ENCODE peak calls at places on chromosomes 13 and 19, in ten cellular contexts. V is tibial nerve; N is esophagus squamous epithelium; B is fibroblast of mammary gland; Q is mesendoderm; M is right cardiac atrium; A is CD8-positive, alpha-beta T cell; U is CD8-positive, alpha-beta memory T cell; E is PC-3; Y is GM23338. F is an unnamed sample.

GRCh38 chr19:21850636-21851255 is 14.8 kb upstream of the ZNF43 start:
- DNase-seq in Q (peak), U (no peak), E (no peak), B (peak), V (no peak), M (no peak), A (no peak), Y (no peak), N (no peak), F (no peak)

GRCh38 chr19:8403098-8403819 is 9.8 kb upstream of the MARCHF2 start:
- DNase-seq in B (no peak), Y (no peak), V (no peak), Q (no peak), U (no peak), N (no peak), A (no peak), M (no peak), E (no peak), F (peak)

GRCh38 chr19:49514151-49514550 is 1.7 kb downstream of the FCGRT start:
- DNase-seq in Q (no peak), A (no peak), N (no peak), E (no peak), Y (no peak), M (no peak), B (no peak), V (no peak), U (no peak), F (peak)

GRCh38 chr19:3335431-3336350 is 30.7 kb upstream of the NFIC start:
- DNase-seq in A (no peak), B (peak), V (no peak), N (no peak), Q (no peak), U (no peak), Y (no peak), M (peak), E (peak), F (no peak)

GRCh38 chr19:19443902-19444693 is 38.6 kb downstream of the GATAD2A start:
- DNase-seq in V (no peak), Q (no peak), Y (no peak), N (no peak), B (no peak), U (no peak), A (no peak), M (no peak), E (no peak), F (no peak)

GRCh38 chr13:97982286-97982685 is 28.8 kb downstream of the IPO5 start:
- DNase-seq in Y (no peak), A (no peak), V (no peak), B (no peak), U (no peak), N (no peak), Q (no peak), M (no peak), E (no peak), F (no peak)

GRCh38 chr13:113539176-113539575 is 45.4 kb upstream of the TFDP1 start:
- DNase-seq in N (no peak), V (no peak), Y (no peak), Q (no peak), A (no peak), U (no peak), B (no peak), E (no peak), M (no peak), F (peak)

GRCh38 chr13:32432856-32433255 is 4.9 kb upstream of the N4BP2L1 start:
- DNase-seq in N (no peak), B (no peak), U (no peak), V (no peak), Y (no peak), Q (no peak), A (no peak), E (no peak), M (no peak), F (no peak)

GRCh38 chr19:32197896-32198882 is 147.2 kb upstream of the ZNF507 start:
- DNase-seq in U (no peak), N (no peak), A (no peak), Y (no peak), Q (no peak), M (no peak), V (no peak), B (no peak), E (no peak), F (no peak)

GRCh38 chr13:20673711-20674110 is 29.8 kb upstream of the IL17D start:
- DNase-seq in U (no peak), Y (no peak), M (no peak), A (no peak), E (no peak), Q (no peak), N (no peak), B (no peak), V (no peak), F (no peak)

GRCh38 chr19:13024126-13024957 is 29.1 kb downstream of the NFIX start:
- DNase-seq in Q (peak), E (peak), U (no peak), Y (no peak), N (no peak), V (no peak), B (no peak), M (no peak), A (no peak), F (peak)

GRCh38 chr13:42735011-42735410 is 46.4 kb upstream of the FAM216B start:
- DNase-seq in Q (no peak), B (no peak), U (no peak), V (no peak), Y (no peak), N (no peak), A (no peak), M (no peak), E (no peak), F (no peak)

GRCh38 chr19:48715681-48716171 is 3.8 kb downstream of the MAMSTR start:
- DNase-seq in U (no peak), N (no peak), V (no peak), Y (peak), E (no peak), Q (no peak), M (peak), B (peak), A (no peak), F (peak)

GRCh38 chr13:97122381-97122996 is 99.6 kb upstream of the MBNL2 start:
- DNase-seq in E (peak), M (no peak), V (no peak), B (peak), U (no peak), Y (no peak), A (no peak), N (no peak), Q (no peak), F (no peak)

GRCh38 chr19:38031423-38031770 is 124.4 kb downstream of the SIPA1L3 start:
- DNase-seq in B (peak), Q (no peak), U (no peak), M (no peak), Y (no peak), E (peak), N (no peak), V (no peak), A (no peak), F (no peak)

GRCh38 chr13:67229438-67230242 is 496 bp downstream of the PCDH9 start:
- DNase-seq in B (no peak), Y (peak), M (no peak), N (no peak), U (no peak), E (peak), A (no peak), Q (peak), V (no peak), F (peak)

GRCh38 chr19:46006411-46006810 is 11.1 kb downstream of the CCDC61 start:
- DNase-seq in N (no peak), Q (no peak), A (no peak), B (no peak), U (no peak), V (no peak), E (no peak), M (no peak), Y (no peak), F (no peak)

GRCh38 chr13:60398438-60398891 is 1.4 kb downstream of the TDRD3 start:
- DNase-seq in E (no peak), Y (no peak), A (no peak), M (no peak), Q (no peak), B (no peak), U (no peak), N (no peak), V (no peak), F (no peak)

GRCh38 chr13:52156724-52157251 is 2.6 kb downstream of the NEK3 start:
- DNase-seq in Q (no peak), U (no peak), V (no peak), B (no peak), N (no peak), A (no peak), M (no peak), E (no peak), Y (peak), F (no peak)

GRCh38 chr13:105436946-105437345 is 1098.5 kb downstream of the EFNB2 start:
- DNase-seq in V (no peak), Q (peak), B (no peak), A (no peak), Y (no peak), N (no peak), E (no peak), U (no peak), M (no peak), F (no peak)

GRCh38 chr13:31200636-31200970 is 828 bp downstream of the B3GLCT start:
- DNase-seq in U (no peak), B (no peak), M (peak), N (no peak), Q (peak), Y (peak), V (no peak), E (peak), A (peak), F (no peak)

GRCh38 chr13:27117158-27117557 is 54.5 kb downstream of the USP12 start:
- DNase-seq in B (no peak), Q (no peak), N (no peak), M (no peak), U (no peak), V (no peak), A (no peak), Y (no peak), E (no peak), F (no peak)

GRCh38 chr19:51158474-51159129 is 16.5 kb downstream of the SIGLEC7 start:
- DNase-seq in B (peak), M (peak), U (peak), V (no peak), Q (peak), N (no peak), Y (peak), E (peak), A (peak), F (peak)

GRCh38 chr19:35558400-35559280 is 4.8 kb downstream of the ATP4A start:
- DNase-seq in Y (no peak), V (no peak), N (no peak), M (no peak), E (no peak), Q (no peak), A (no peak), U (no peak), B (no peak), F (no peak)

GRCh38 chr13:101706651-101707050 is 254.2 kb downstream of the ITGBL1 start:
- DNase-seq in Q (peak), Y (no peak), N (no peak), E (peak), M (peak), U (no peak), A (no peak), V (no peak), B (peak), F (no peak)

GRCh38 chr13:30679483-30680330 is 55.6 kb upstream of the ALOX5AP start:
- DNase-seq in U (peak), A (peak), N (no peak), M (no peak), B (peak), Y (peak), Q (peak), E (peak), V (no peak), F (peak)

GRCh38 chr13:52846567-52847321 is 1.7 kb downstream of the PCDH8 start:
- DNase-seq in Q (peak), N (no peak), V (peak), A (no peak), E (no peak), M (peak), Y (peak), U (no peak), B (peak), F (peak)

GRCh38 chr19:30689474-30689873 is 317.3 kb downstream of the ZNF536 start:
- DNase-seq in B (no peak), U (no peak), M (no peak), V (no peak), Y (peak), A (no peak), Q (peak), E (no peak), N (no peak), F (peak)

GRCh38 chr13:46179576-46180368 is 2.2 kb downstream of the LCP1 start:
- DNase-seq in M (peak), E (no peak), Y (no peak), N (peak), A (peak), U (peak), B (no peak), Q (no peak), V (no peak), F (no peak)

GRCh38 chr19:44607049-44607448 is 6.3 kb upstream of the IGSF23 start:
- DNase-seq in V (no peak), N (no peak), U (peak), A (no peak), M (no peak), Y (no peak), E (peak), Q (no peak), B (peak), F (no peak)

GRCh38 chr19:1947651-1948209 is 6.8 kb downstream of the CSNK1G2 start:
- DNase-seq in V (no peak), B (no peak), Y (peak), U (no peak), A (no peak), M (peak), E (no peak), N (no peak), Q (no peak), F (peak)

GRCh38 chr19:55487884-55488687 is at the start of gene SSC5D:
- DNase-seq in U (no peak), Y (peak), N (no peak), Q (peak), E (no peak), B (peak), M (peak), V (no peak), A (no peak), F (peak)

GRCh38 chr13:106738279-106738678 is 170.3 kb upstream of the ARGLU1 start:
- DNase-seq in Q (no peak), E (no peak), N (no peak), Y (peak), A (no peak), B (no peak), U (no peak), M (no peak), V (no peak), F (no peak)

GRCh38 chr13:106734185-106734584 is 166.2 kb upstream of the ARGLU1 start:
- DNase-seq in V (no peak), M (no peak), E (no peak), A (no peak), Y (no peak), Q (no peak), B (no peak), U (no peak), N (no peak), F (no peak)

GRCh38 chr13:106736941-106737340 is 169.0 kb upstream of the ARGLU1 start:
- DNase-seq in Y (no peak), E (no peak), V (no peak), M (no peak), N (no peak), U (no peak), Q (peak), A (no peak), B (no peak), F (no peak)
- H3K4me3 ChIP-seq in Y (no peak), E (no peak), V (no peak), M (no peak), N (no peak), U (no peak), Q (no peak), A (no peak), B (no peak), F (no peak)

DNA sequence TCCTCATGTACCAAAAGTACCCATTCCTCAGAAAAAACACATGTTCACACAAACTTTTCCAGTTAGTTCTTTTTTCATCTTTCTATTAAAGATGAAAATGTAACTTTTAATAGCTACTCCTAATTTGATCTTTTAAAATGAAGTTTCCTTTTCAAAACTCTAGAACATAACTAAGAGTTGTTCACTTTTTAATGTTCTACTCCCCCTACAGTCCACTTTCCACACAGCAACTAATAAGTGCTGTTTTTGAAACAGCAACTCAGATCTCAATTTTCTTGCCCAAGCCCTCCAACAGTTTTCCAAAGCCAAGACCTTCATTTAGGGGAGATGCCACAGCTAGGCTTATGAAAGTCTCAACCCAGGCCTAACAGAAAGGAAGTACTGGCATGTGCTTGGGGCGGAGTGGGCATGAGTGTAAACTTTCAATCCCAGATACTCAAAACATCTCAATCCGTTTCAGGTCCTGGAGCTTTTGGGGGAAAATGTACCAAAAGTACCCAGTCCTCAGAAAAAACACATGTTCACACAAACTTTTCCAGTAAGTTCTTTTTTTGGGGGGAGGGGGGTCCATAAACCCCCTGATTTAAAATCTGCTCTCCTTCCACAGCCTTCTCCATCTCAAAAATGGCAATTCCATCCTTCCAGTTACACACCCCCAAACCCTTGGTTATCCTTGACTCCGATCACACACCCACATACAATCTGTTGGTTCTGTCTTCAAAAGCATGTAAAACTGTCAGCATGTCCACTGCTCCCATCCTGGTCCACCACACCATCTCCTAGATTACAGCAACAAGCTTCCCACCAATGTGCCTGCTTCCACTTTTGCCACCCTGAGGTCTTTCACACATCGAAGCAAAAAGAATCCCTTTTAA is 2.0 kb downstream of the FBL start:
- DNase-seq in V (no peak), Y (peak), M (no peak), E (peak), B (peak), Q (peak), A (no peak), U (peak), N (no peak), F (peak)
- H3K4me3 ChIP-seq in V (no peak), Y (peak), M (no peak), E (peak), B (peak), Q (no peak), A (no peak), U (peak), N (no peak), F (no peak)

DNA sequence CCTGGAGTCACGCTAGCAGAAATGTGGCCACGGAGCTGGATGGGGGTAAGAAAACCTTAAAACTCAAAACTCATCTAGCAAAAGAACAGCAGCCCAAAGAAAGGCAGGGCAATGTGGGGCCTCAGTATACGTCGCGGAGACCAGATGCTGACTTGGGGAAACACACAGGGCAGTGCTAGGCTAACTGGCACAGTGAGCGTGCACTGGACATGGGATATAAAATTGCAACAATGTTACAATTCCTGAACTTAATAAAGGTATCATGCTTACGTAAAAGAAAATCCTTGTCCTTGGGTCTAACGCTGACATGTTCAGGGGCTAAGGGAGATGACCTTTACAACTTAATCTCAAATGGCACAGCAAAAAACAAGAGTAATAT is 40.5 kb downstream of the COL4A1 start:
- DNase-seq in Y (no peak), E (no peak), A (no peak), M (no peak), U (no peak), B (no peak), N (no peak), Q (no peak), V (no peak), F (no peak)
- H3K4me3 ChIP-seq in Y (no peak), E (no peak), A (no peak), M (no peak), U (no peak), B (no peak), N (no peak), Q (no peak), V (no peak), F (no peak)

DNA sequence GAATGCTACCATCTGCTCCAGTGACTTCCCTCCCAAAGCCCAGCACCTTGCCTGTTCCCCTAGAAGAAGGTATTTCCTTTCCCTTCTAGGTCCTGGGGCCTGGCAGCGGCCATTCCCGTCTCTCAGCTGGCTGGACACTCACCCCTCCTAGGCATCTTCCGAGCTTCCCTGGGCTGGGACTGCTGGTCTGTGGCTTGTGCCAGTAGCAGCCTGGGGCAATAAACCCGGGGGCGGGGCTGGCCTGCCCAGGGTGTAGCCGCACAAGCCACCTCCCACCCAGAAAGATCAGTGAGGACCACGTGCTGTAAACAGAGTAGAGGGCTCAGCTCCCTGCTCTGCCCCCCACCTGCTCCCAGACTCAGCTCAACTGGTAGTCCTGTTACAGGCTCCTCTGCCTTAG is 15.0 kb downstream of the LIPE start:
- DNase-seq in B (no peak), Q (peak), U (no peak), M (peak), Y (peak), N (no peak), E (no peak), V (no peak), A (no peak), F (peak)
- H3K4me3 ChIP-seq in B (no peak), Q (no peak), U (no peak), M (no peak), Y (no peak), N (no peak), E (no peak), V (no peak), A (no peak), F (no peak)

GRCh38 chr19:29672319-29672932 is 7.2 kb downstream of the PLEKHF1 start:
- DNase-seq in E (no peak), V (no peak), M (no peak), U (no peak), Q (no peak), A (no peak), B (no peak), Y (no peak), N (no peak), F (no peak)
- H3K4me3 ChIP-seq in E (no peak), V (no peak), M (no peak), U (peak), Q (no peak), A (peak), B (no peak), Y (no peak), N (peak), F (no peak)

DNA sequence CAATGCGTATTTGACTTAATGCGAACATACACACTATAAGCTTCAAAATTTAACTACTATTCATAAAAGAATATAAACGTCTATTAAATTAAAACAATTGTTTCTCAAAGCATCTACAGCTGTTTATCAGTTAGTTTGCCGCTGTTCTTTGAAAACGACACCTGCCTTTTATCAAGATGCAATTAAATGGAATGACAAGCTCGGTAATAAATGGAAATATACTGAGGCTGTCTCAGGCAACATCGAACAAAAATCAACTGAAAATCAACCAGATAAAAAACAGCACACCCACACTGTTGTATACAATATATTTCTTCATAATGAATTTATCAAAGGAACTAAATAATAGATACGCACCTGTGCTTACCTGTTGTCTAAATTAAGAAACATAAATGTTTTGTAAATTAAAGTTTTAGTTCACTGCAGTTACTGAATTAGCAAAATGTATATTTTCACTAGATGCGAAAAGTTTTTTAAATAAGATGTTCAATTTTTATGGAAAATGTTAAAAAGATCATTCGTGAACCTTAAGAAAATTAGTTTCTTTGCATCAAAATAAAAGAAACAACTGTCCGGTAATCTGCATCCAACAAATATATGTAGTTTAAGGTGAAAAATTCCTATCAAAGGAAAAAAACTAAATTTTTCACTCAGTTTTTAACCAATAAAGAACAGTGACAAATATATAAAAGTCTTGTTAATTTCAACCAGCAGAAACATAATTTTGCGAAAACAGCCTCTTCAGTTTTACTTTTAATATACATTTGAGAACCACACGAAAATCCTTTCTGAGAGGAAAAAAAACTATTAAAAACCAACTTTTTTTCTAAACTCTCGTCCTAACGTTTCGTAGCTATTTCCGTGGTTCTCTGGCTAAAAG is 64.3 kb downstream of the KCNRG start:
- DNase-seq in Q (no peak), Y (no peak), B (no peak), A (no peak), N (no peak), E (no peak), M (no peak), U (no peak), V (no peak), F (no peak)
- H3K4me3 ChIP-seq in Q (peak), Y (peak), B (peak), A (no peak), N (peak), E (peak), M (peak), U (peak), V (peak), F (peak)